ENCODE peak calls at places on chromosomes 5 and 9, in five cellular contexts. H is A549, Q is ovary, B is HCT116, C is A673. Z is an unnamed sample.

GRCh38 chr5:820245-820644 is 30.5 kb downstream of the ZDHHC11 start:
- DNase-seq in H (no peak), Q (no peak), B (no peak), C (no peak), Z (no peak)

GRCh38 chr9:88998911-88999310 is 7.6 kb downstream of the S1PR3 start:
- DNase-seq in H (peak; percentile 65), Q (peak; percentile 58), B (no peak), C (peak; percentile 25), Z (peak; percentile 84)

GRCh38 chr5:16937023-16937379 is 913 bp upstream of the MYO10 start:
- DNase-seq in H (no peak), Q (no peak), B (no peak), C (no peak), Z (no peak)

GRCh38 chr5:219492-219891 is 1.4 kb downstream of the SDHA start:
- DNase-seq in H (no peak), Q (no peak), B (no peak), C (no peak), Z (no peak)

GRCh38 chr5:118984602-118985001 is 3.7 kb downstream of the DTWD2 start:
- DNase-seq in H (no peak), Q (no peak), B (no peak), C (peak; percentile 64), Z (no peak)

GRCh38 chr5:93479982-93480509 is 101.0 kb downstream of the NR2F1-AS1 start:
- DNase-seq in H (no peak), Q (no peak), B (no peak), C (no peak), Z (no peak)

GRCh38 chr5:139946440-139946839 is 96.7 kb downstream of the NRG2 start:
- DNase-seq in H (no peak), Q (no peak), B (no peak), C (no peak), Z (no peak)

GRCh38 chr9:90219548-90220118 is 423.0 kb downstream of the DIRAS2 start:
- DNase-seq in H (peak; percentile 28), Q (no peak), B (no peak), C (peak; percentile 34), Z (no peak)

GRCh38 chr5:67453526-67453925 is 256.9 kb upstream of the CD180 start:
- DNase-seq in H (no peak), Q (no peak), B (no peak), C (no peak), Z (no peak)

GRCh38 chr9:91186311-91187101 is 175.2 kb downstream of the AUH start:
- DNase-seq in H (no peak), Q (no peak), B (no peak), C (no peak), Z (no peak)

GRCh38 chr5:72353046-72353445 is 32.9 kb downstream of the PTCD2 start:
- DNase-seq in H (peak; percentile 19), Q (no peak), B (no peak), C (no peak), Z (no peak)

GRCh38 chr5:76838481-76839261 is 11.1 kb upstream of the S100Z start:
- DNase-seq in H (peak; percentile 51), Q (no peak), B (peak; percentile 92), C (peak; percentile 23), Z (no peak)

GRCh38 chr5:91332267-91333044 is 50.7 kb downstream of the ARRDC3 start:
- DNase-seq in H (peak; percentile 85), Q (no peak), B (peak; percentile 57), C (no peak), Z (no peak)

GRCh38 chr9:123590499-123590898 is 234.5 kb downstream of the CRB2 start:
- DNase-seq in H (no peak), Q (no peak), B (no peak), C (no peak), Z (no peak)

GRCh38 chr9:137694962-137695875 is 76.4 kb downstream of the EHMT1 start:
- DNase-seq in H (peak; percentile 61), Q (no peak), B (no peak), C (peak; percentile 23), Z (no peak)

GRCh38 chr9:110207071-110207923 is 662 bp downstream of the C9orf152 start:
- DNase-seq in H (no peak), Q (no peak), B (no peak), C (no peak), Z (no peak)

GRCh38 chr5:90337449-90338052 is 72.0 kb downstream of the CETN3 start:
- DNase-seq in H (peak; percentile 3), Q (no peak), B (no peak), C (no peak), Z (no peak)

GRCh38 chr9:94554439-94555331 is at the start of gene PCAT7:
- DNase-seq in H (peak; percentile 88), Q (no peak), B (peak; percentile 74), C (peak; percentile 78), Z (no peak)

GRCh38 chr9:31606678-31607077 is 777.8 kb upstream of the ACO1 start:
- DNase-seq in H (no peak), Q (no peak), B (no peak), C (no peak), Z (no peak)

GRCh38 chr9:31608881-31609280 is 775.6 kb upstream of the ACO1 start:
- DNase-seq in H (no peak), Q (no peak), B (no peak), C (no peak), Z (no peak)

GRCh38 chr9:31608413-31608812 is 776.0 kb upstream of the ACO1 start:
- DNase-seq in H (no peak), Q (no peak), B (no peak), C (no peak), Z (no peak)

GRCh38 chr9:31615964-31616363 is 768.5 kb upstream of the ACO1 start:
- DNase-seq in H (no peak), Q (no peak), B (no peak), C (peak; percentile 13), Z (no peak)

GRCh38 chr9:31612336-31613030 is 772.0 kb upstream of the ACO1 start:
- DNase-seq in H (no peak), Q (no peak), B (no peak), C (peak; percentile 69), Z (no peak)
- H3K27ac ChIP-seq in H (no peak overlapping the region), Q (no peak overlapping the region), B (no peak overlapping the region), C (no peak overlapping the region), Z (no peak overlapping the region)

GRCh38 chr9:104868303-104868686 is 59.7 kb downstream of the ABCA1 start:
- DNase-seq in H (no peak), Q (no peak), B (no peak), C (no peak), Z (no peak)

GRCh38 chr9:104866186-104866585 is 61.8 kb downstream of the ABCA1 start:
- DNase-seq in H (no peak), Q (no peak), B (no peak), C (no peak), Z (no peak)

GRCh38 chr9:104869801-104870200 is 58.2 kb downstream of the ABCA1 start:
- DNase-seq in H (no peak), Q (no peak), B (no peak), C (no peak), Z (no peak)

GRCh38 chr9:104871961-104872527 is 55.9 kb downstream of the ABCA1 start:
- DNase-seq in H (no peak), Q (no peak), B (no peak), C (no peak), Z (no peak)

GRCh38 chr9:104868687-104869404 is 59.1 kb downstream of the ABCA1 start:
- DNase-seq in H (peak; percentile 55), Q (peak; percentile 78), B (no peak), C (peak; percentile 89), Z (peak; percentile 88)
- H3K4me3 ChIP-seq in H (no peak overlapping the region), Q (no peak overlapping the region), B (no peak overlapping the region), C (no peak overlapping the region), Z (no peak overlapping the region)

GRCh38 chr9:82504620-82505019 is 516.0 kb downstream of the SPATA31D1 start:
- DNase-seq in H (no peak), Q (no peak), B (no peak), C (no peak), Z (no peak)
- H3K4me1 ChIP-seq in H (no peaks in the 10 kb centered on the region), Q (no peaks in the 10 kb centered on the region), B (no peaks in the 10 kb centered on the region), C (no peaks in the 10 kb centered on the region), Z (no peaks in the 10 kb centered on the region)

DNA sequence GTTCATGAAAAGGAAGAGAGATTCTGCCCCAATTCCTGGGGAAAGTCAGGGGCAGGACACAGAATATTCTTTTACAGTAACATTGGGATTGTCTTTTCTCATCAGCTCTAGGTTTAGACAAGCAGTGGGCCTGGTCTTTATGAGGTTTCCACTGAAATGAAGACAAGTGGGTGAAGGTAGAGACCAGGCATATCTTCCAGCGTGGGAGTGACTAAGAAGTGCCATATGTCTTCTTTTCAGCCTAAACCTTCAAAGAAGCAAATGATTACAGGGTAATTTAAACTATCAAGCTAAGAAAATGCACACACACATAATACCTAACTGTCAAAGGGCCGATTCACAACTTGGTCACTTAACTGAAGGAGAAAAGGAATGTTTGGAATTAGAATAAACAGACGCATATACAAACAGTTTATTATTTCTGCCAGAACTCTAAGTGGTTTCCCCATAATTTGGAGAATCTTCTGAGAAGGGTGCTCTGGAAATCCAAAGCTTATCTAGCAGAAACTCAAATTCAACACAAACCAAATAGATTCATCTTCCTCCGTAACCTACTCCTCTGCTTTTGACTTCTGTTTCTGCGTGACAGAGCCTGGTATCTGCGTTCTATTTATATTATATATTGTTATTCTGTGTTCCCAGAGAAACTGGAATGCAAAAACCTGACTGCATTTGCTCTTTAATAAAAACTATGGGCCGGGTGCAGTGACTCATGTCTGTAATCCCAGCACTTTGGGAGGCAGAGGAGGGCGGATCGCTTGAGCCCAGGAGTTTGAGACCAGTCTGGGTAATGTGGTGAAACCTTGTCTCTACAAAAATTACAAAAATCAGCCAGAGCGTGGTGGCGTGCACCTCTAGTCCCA is 22.0 kb upstream of the TEK start:
- DNase-seq in H (no peak), Q (no peak), B (no peak), C (no peak), Z (no peak)
- H3K27ac ChIP-seq in H (no peak overlapping the region), Q (peak overlapping the region; percentile 2), B (no peak overlapping the region), C (no peak overlapping the region), Z (peak overlapping the region; percentile 36)

GRCh38 chr5:109412981-109413402 is 3.2 kb upstream of the PJA2 start:
- DNase-seq in H (no peak), Q (no peak), B (no peak), C (no peak), Z (no peak)

GRCh38 chr5:109410389-109411174 is 808 bp upstream of the PJA2 start:
- DNase-seq in H (peak; percentile 83), Q (peak; percentile 84), B (peak; percentile 43), C (peak; percentile 56), Z (peak; percentile 89)

GRCh38 chr5:109409844-109410388 is at the start of gene PJA2:
- DNase-seq in H (peak; percentile 100), Q (peak; percentile 99), B (peak; percentile 99), C (peak; percentile 100), Z (peak; percentile 100)

GRCh38 chr5:109411175-109411514 is 1.4 kb upstream of the PJA2 start:
- DNase-seq in H (no peak), Q (no peak), B (no peak), C (no peak), Z (no peak)

GRCh38 chr5:109411627-109412026 is 1.9 kb upstream of the PJA2 start:
- DNase-seq in H (peak; percentile 24), Q (no peak), B (peak; percentile 24), C (peak; percentile 50), Z (no peak)
- H3K4me3 ChIP-seq in H (no peak overlapping the region), Q (no peak overlapping the region), B (peak overlapping the region; percentile 88), C (no peak overlapping the region), Z (no peak overlapping the region)